ENCODE peak calls at places on chromosomes 13 and 19, in eight cellular contexts. A is AG09309, O is cardiac fibroblast, U is left lobe of liver, L is WTC11, V is NCI-H2081, I is left ventricle myocardium inferior, C is lower leg skin. K is an unnamed sample.

GRCh38 chr19:15252398-15253018 is 20.3 kb upstream of the EPHX3 start:
- DNase-seq in O (peak; percentile 72), A (no peak), C (no peak), V (no peak), U (no peak), L (peak; percentile 42), I (no peak), K (peak; percentile 40)

GRCh38 chr19:4713384-4713951 is 10.2 kb downstream of the DPP9 start:
- DNase-seq in A (peak; percentile 94), C (peak; percentile 93), V (no peak), I (peak; percentile 85), L (no peak), U (peak; percentile 88), O (peak; percentile 99), K (no peak)

GRCh38 chr13:39418424-39418823 is 184.6 kb downstream of the LHFPL6 start:
- DNase-seq in A (no peak), O (no peak), I (no peak), V (no peak), C (no peak), L (no peak), U (no peak), K (no peak)

GRCh38 chr19:54364775-54365257 is at the start of gene LAIR1:
- DNase-seq in C (no peak), I (no peak), O (no peak), L (no peak), U (no peak), V (no peak), A (no peak), K (no peak)

GRCh38 chr19:1064661-1065605 is 2.0 kb upstream of the ARHGAP45 start:
- DNase-seq in C (no peak), L (peak; percentile 80), A (no peak), I (peak; percentile 66), U (no peak), O (peak; percentile 72), V (peak; percentile 40), K (peak; percentile 85)

GRCh38 chr19:38869836-38870607 is 8.1 kb downstream of the RINL start:
- DNase-seq in C (peak; percentile 71), L (peak; percentile 89), O (peak; percentile 50), V (peak; percentile 85), U (peak; percentile 94), A (no peak), I (peak; percentile 89), K (peak; percentile 92)

GRCh38 chr13:70842062-70842644 is 733.9 kb upstream of the KLHL1 start:
- DNase-seq in I (no peak), A (no peak), V (no peak), O (no peak), L (no peak), U (no peak), C (no peak), K (peak; percentile 13)

GRCh38 chr13:103873725-103874124 is 807.5 kb upstream of the SLC10A2 start:
- DNase-seq in C (no peak), A (no peak), V (no peak), O (no peak), I (no peak), L (no peak), U (no peak), K (no peak)

GRCh38 chr19:1491114-1491848 is at the start of gene REEP6:
- DNase-seq in I (no peak), C (no peak), V (no peak), U (peak; percentile 62), L (no peak), A (no peak), O (no peak), K (no peak)

GRCh38 chr13:31951215-31951678 is 80.3 kb upstream of the FRY start:
- DNase-seq in C (peak; percentile 63), O (peak; percentile 61), L (no peak), U (no peak), I (peak; percentile 65), A (no peak), V (no peak), K (no peak)

GRCh38 chr13:110682746-110683145 is 23.2 kb downstream of the CARS2 start:
- DNase-seq in O (no peak), I (no peak), L (no peak), A (no peak), V (no peak), U (no peak), C (no peak), K (no peak)

GRCh38 chr19:36916991-36917390 is 859 bp downstream of the ZNF568 start:
- DNase-seq in I (no peak), A (no peak), O (peak; percentile 55), L (no peak), C (no peak), U (no peak), V (peak; percentile 17), K (peak; percentile 5)

GRCh38 chr13:52006491-52007245 is 4.6 kb downstream of the ATP7B start:
- DNase-seq in V (no peak), C (no peak), I (no peak), A (no peak), O (no peak), L (no peak), U (no peak), K (no peak)

GRCh38 chr19:13100871-13101589 is 1.6 kb downstream of the LYL1 start:
- DNase-seq in O (no peak), U (no peak), C (no peak), L (peak; percentile 60), I (no peak), V (no peak), A (no peak), K (no peak)

GRCh38 chr19:56566904-56567273 is 379 bp upstream of the ZNF470 start:
- DNase-seq in U (peak; percentile 60), L (peak; percentile 44), I (peak; percentile 67), A (no peak), O (peak; percentile 51), C (peak; percentile 37), V (no peak), K (no peak)

GRCh38 chr19:46346821-46347571 is at the start of gene PPP5C:
- DNase-seq in A (peak; percentile 51), V (peak; percentile 96), L (peak; percentile 92), O (peak; percentile 93), U (peak; percentile 92), C (peak; percentile 81), I (peak; percentile 93), K (peak; percentile 96)

GRCh38 chr19:13007292-13008045 is 12.2 kb downstream of the NFIX start:
- DNase-seq in V (no peak), O (no peak), I (peak; percentile 73), L (no peak), C (peak; percentile 79), U (no peak), A (no peak), K (no peak)

GRCh38 chr19:38142176-38143035 is 81.6 kb downstream of the DPF1 start:
- DNase-seq in O (peak; percentile 52), L (peak; percentile 87), I (peak; percentile 64), A (no peak), U (no peak), V (peak; percentile 57), C (peak; percentile 54), K (peak; percentile 81)

GRCh38 chr19:1113278-1113985 is 9.6 kb downstream of the GPX4 start:
- DNase-seq in V (peak; percentile 39), O (peak; percentile 93), I (peak; percentile 97), L (peak; percentile 98), U (peak; percentile 97), C (peak; percentile 89), A (peak; percentile 69), K (peak; percentile 91)